ENCODE peak calls at places on chromosome 7, in six cellular contexts. X, C, B, D, K and T are unnamed samples.

GRCh38 chr7:99120503-99120902 is 23.4 kb downstream of the SMURF1 start:
- DNase-seq in D (no peak), C (peak), K (no peak), X (peak), B (no peak), T (no peak)

GRCh38 chr7:112283382-112283910 is 77.0 kb downstream of the ZNF277 start:
- DNase-seq in D (no peak), X (no peak), C (no peak), B (no peak), K (no peak), T (no peak)

GRCh38 chr7:154440058-154440457 is 387.9 kb downstream of the DPP6 start:
- DNase-seq in C (no peak), D (no peak), X (no peak), K (no peak), B (no peak), T (no peak)

GRCh38 chr7:128446306-128446705 is 9.4 kb upstream of the HILPDA start:
- DNase-seq in C (no peak), X (no peak), D (no peak), K (no peak), B (no peak), T (no peak)

GRCh38 chr7:121604627-121605296 is 208.7 kb upstream of the FAM3C start:
- DNase-seq in X (peak), K (no peak), B (no peak), D (no peak), C (peak), T (peak)

GRCh38 chr7:99835189-99835588 is 7.4 kb downstream of the CYP3A43 start:
- DNase-seq in D (no peak), B (no peak), C (no peak), K (no peak), X (no peak), T (no peak)

GRCh38 chr7:28572321-28573058 is 160.2 kb downstream of the CREB5 start:
- DNase-seq in K (no peak), C (no peak), X (no peak), B (no peak), D (no peak), T (no peak)

GRCh38 chr7:90917536-90917935 is 321.4 kb downstream of the CDK14 start:
- DNase-seq in K (no peak), C (no peak), X (no peak), B (no peak), D (no peak), T (no peak)

GRCh38 chr7:64180989-64181388 is 26.0 kb upstream of the ZNF735 start:
- DNase-seq in B (no peak), X (peak), D (no peak), K (no peak), C (peak), T (peak)

GRCh38 chr7:55006499-55006898 is 12.3 kb upstream of the EGFR start:
- DNase-seq in C (no peak), X (no peak), B (no peak), D (peak), K (no peak), T (no peak)